ENCODE peak calls at places on chromosomes 16 and 17, in eight cellular contexts. P is cardiac muscle cell, E is neuronal stem cell, I is heart right ventricle, M is iPS DF 6.9, A is brain microvascular endothelial cell, R is ascending aorta, F is caudate nucleus. S is an unnamed sample.
A peak's percentile ranks its signal among the peaks of the same experiment; 100 is the strongest.

GRCh38 chr16:81973737-81974136 is 37.5 kb downstream of the SDR42E1 start:
- DNase-seq in R (no peak), M (no peak), I (no peak), P (no peak), E (no peak), F (no peak), A (no peak), S (no peak)

GRCh38 chr17:75587718-75588545 is at the start of gene MYO15B:
- DNase-seq in M (no peak), R (no peak), F (no peak), P (peak; percentile 47), E (peak; percentile 59), I (peak; percentile 70), A (no peak), S (peak; percentile 43)

GRCh38 chr16:89581045-89581695 is 5.6 kb downstream of the CPNE7 start:
- DNase-seq in F (no peak), I (no peak), M (no peak), P (no peak), E (no peak), A (peak; percentile 99), R (no peak), S (no peak)

GRCh38 chr17:9056566-9056965 is 35.3 kb downstream of the NTN1 start:
- DNase-seq in F (no peak), I (no peak), M (no peak), P (no peak), E (no peak), R (no peak), A (no peak), S (no peak)

GRCh38 chr16:72856797-72857196 is 191.1 kb downstream of the ZFHX3 start:
- DNase-seq in R (no peak), A (peak; percentile 39), M (no peak), P (no peak), F (no peak), I (no peak), E (no peak), S (no peak)

GRCh38 chr16:11461595-11461990 is 116.3 kb downstream of the RMI2 start:
- DNase-seq in E (no peak), F (no peak), A (no peak), I (no peak), R (no peak), P (peak; percentile 24), M (no peak), S (no peak)

GRCh38 chr17:1058423-1059130 is 61.6 kb downstream of the TIMM22 start:
- DNase-seq in P (no peak), I (peak; percentile 46), E (no peak), R (no peak), A (peak; percentile 27), F (no peak), M (no peak), S (no peak)

GRCh38 chr16:70481929-70482536 is 27.6 kb downstream of the FCSK start:
- DNase-seq in I (no peak), M (no peak), F (no peak), E (no peak), R (no peak), A (no peak), P (no peak), S (no peak)

GRCh38 chr17:44354582-44355309 is 8.9 kb downstream of the FAM171A2 start:
- DNase-seq in R (no peak), F (no peak), A (no peak), P (peak; percentile 79), I (no peak), M (no peak), E (peak; percentile 72), S (no peak)

GRCh38 chr17:31418773-31419350 is 27.4 kb downstream of the RAB11FIP4 start:
- DNase-seq in A (no peak), M (no peak), I (no peak), E (no peak), P (no peak), F (peak; percentile 37), R (no peak), S (no peak)

GRCh38 chr17:37466471-37466870 is 23.2 kb upstream of the DUSP14 start:
- DNase-seq in I (no peak), R (no peak), A (no peak), E (no peak), M (no peak), P (no peak), F (no peak), S (no peak)

GRCh38 chr16:15526097-15526496 is 91.7 kb downstream of the BMERB1 start:
- DNase-seq in P (no peak), M (no peak), R (no peak), E (no peak), A (no peak), I (no peak), F (no peak), S (no peak)

GRCh38 chr16:81136331-81137011 is 40.3 kb upstream of the GCSH start:
- DNase-seq in E (no peak), M (no peak), F (peak; percentile 34), R (no peak), I (no peak), A (no peak), P (no peak), S (peak; percentile 12)

GRCh38 chr17:76940738-76941350 is 72.6 kb downstream of the MGAT5B start:
- DNase-seq in A (no peak), I (no peak), E (no peak), M (peak; percentile 45), R (no peak), P (no peak), F (no peak), S (no peak)

DNA sequence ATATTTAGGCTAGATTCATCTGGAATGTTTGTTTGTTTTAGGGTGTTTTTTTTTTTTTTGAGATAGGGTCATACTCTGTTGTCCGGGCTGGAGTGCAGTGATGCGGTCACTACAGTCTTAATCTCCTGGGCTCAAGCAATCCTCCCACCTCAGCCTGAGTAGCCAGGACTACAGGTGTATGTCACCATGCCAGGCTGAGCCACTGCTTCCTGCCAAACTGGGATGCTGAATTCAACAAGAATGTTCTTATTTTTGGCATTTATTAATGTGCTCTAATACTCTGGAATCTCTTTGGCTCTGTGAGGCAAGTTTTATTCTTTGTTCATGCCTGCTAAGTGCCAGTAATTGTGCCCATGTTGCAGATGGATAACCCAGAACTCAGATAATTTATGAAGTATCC is 21.5 kb downstream of the SP2 start:
- DNase-seq in I (no peak), F (no peak), P (no peak), R (no peak), E (no peak), M (no peak), A (no peak), S (no peak)
- H3K27ac ChIP-seq in I (no peak overlapping the region), F (no peak overlapping the region), P (no peak overlapping the region), R (no peak overlapping the region), E (no peak overlapping the region), M (no peak overlapping the region), A (no peak overlapping the region), S (no peak overlapping the region)

DNA sequence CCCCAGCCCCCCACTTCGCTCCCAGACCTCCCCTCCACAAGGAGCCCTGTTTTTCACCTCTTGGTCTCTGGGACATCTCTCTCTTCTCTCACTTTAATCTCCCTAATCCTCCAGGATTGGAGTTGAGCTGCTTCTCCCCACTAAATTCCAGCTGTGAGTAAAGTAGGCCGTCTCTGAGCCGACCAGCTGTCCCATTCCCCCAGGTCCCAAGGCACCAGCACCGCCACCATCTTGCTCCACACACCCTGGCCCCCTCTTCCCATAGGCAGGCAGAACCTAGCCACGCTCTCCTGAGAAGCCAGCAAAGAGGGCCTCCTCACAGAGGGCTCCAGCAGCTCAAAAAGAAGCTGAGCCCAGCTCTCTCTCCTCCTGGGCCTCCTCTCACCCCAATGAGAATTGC is 862 bp downstream of the DLG4 start:
- DNase-seq in F (no peak), P (no peak), M (no peak), R (no peak), I (no peak), A (no peak), E (no peak), S (no peak)
- H3K27ac ChIP-seq in F (no peak overlapping the region), P (peak overlapping the region; percentile 81), M (no peak overlapping the region), R (peak overlapping the region; percentile 96), I (peak overlapping the region; percentile 98), A (no peak overlapping the region), E (no peak overlapping the region), S (no peak overlapping the region)

GRCh38 chr16:75341934-75342811 is 90.7 kb upstream of the BCAR1 start:
- DNase-seq in F (no peak), E (no peak), I (no peak), M (no peak), A (peak; percentile 43), P (no peak), R (no peak), S (no peak)
- H3K27ac ChIP-seq in F (no peak overlapping the region), E (peak overlapping the region; percentile 18), I (peak overlapping the region; percentile 44), M (no peak overlapping the region), A (peak overlapping the region; percentile 52), P (peak overlapping the region; percentile 92), R (peak overlapping the region; percentile 66), S (no peak overlapping the region)

DNA sequence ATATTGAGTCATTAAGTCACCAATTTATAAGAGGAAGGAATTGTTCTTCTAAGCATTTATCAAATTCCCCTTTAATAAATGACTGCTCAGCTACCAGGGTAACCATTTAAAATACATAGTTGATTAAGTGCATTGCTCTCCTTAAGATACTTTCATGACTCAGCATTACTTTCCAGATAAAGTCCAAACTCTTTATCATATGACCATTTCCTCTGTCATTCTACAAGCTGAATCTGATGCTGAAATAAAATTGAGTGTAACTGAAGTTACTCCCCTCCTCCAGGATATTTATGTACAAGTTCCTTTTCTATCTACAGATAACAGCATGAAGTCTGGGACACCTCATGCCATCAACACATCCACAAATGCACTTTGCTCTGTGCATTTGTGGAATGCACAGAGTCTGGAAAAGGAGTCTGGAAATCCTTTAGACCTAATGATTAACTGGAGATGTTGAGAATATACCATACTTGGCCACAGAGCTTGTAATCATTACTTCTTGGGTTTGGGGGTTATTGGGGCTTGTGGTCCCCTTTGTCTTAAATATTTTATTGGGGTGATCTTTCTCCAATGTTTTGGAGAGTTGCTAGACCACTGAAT is 60.5 kb downstream of the ACSM2B start:
- DNase-seq in P (peak; percentile 1), E (no peak), R (no peak), F (no peak), M (no peak), A (no peak), I (no peak), S (no peak)
- H3K27ac ChIP-seq in P (no peak overlapping the region), E (no peak overlapping the region), R (no peak overlapping the region), F (no peak overlapping the region), M (no peak overlapping the region), A (no peak overlapping the region), I (no peak overlapping the region), S (no peak overlapping the region)

DNA sequence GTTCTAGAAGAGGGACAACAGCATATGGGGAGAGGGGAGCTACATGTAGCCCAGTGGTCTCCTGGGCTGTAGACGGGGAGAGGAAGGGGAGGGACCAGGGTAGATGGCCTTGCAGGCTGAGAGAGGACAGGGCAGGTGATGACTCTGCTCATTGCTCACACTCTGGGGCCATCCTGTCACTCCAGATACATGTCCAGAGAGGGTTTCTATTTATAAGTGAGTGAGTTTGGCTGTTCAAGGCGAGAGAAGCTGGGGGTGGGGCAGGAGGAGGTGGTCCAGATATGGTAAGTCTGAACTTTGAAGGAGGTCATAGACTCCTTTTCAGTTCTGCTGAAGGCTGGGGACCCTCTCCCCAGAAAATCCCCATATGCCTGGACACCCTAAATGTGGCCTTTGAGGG is 22.2 kb downstream of the CACNA1G start:
- DNase-seq in M (no peak), E (no peak), I (peak; percentile 41), R (no peak), A (no peak), F (no peak), P (peak; percentile 72), S (no peak)
- H3K27ac ChIP-seq in M (no peak overlapping the region), E (no peak overlapping the region), I (peak overlapping the region; percentile 39), R (no peak overlapping the region), A (no peak overlapping the region), F (no peak overlapping the region), P (peak overlapping the region; percentile 88), S (no peak overlapping the region)